ENCODE peak calls at places on chromosomes 2 and 18, in nine cellular contexts. I, H, Q, L, B, F, Z, O and J are unnamed samples.

GRCh38 chr2:120245520-120245835 is 7.2 kb upstream of the RALB start:
- DNase-seq in F (no peak), Z (no peak), L (no peak), H (no peak), Q (peak), I (no peak), B (no peak), O (peak), J (no peak)

GRCh38 chr2:173644146-173644545 is 289.5 kb downstream of the CDCA7 start:
- DNase-seq in I (no peak), Z (peak), O (no peak), L (no peak), B (no peak), H (no peak), F (no peak), Q (no peak), J (no peak)

GRCh38 chr2:209496586-209496982 is 72.7 kb downstream of the MAP2 start:
- DNase-seq in O (no peak), H (no peak), Q (no peak), F (no peak), Z (peak), B (no peak), L (no peak), I (no peak), J (no peak)

GRCh38 chr2:150464270-150464669 is 23.2 kb downstream of the RND3 start:
- DNase-seq in B (no peak), H (no peak), O (no peak), Q (no peak), F (no peak), L (no peak), I (no peak), Z (no peak), J (no peak)

GRCh38 chr2:6865346-6866238 is at the start of gene CMPK2:
- DNase-seq in Z (peak), Q (peak), B (peak), F (peak), I (no peak), H (peak), L (no peak), O (peak), J (peak)

GRCh38 chr2:179340678-179341077 is 76.0 kb upstream of the SESTD1 start:
- DNase-seq in F (no peak), H (peak), Q (peak), L (no peak), Z (peak), I (no peak), B (no peak), O (no peak), J (no peak)

GRCh38 chr2:27804146-27804545 is 32.6 kb downstream of the MRPL33 start:
- DNase-seq in L (no peak), B (no peak), Q (no peak), O (no peak), F (no peak), I (no peak), Z (peak), H (no peak), J (no peak)

GRCh38 chr2:106841886-106842645 is 43.9 kb downstream of the ST6GAL2 start:
- DNase-seq in F (no peak), O (no peak), B (no peak), Q (no peak), H (peak), Z (no peak), I (no peak), L (no peak), J (no peak)

GRCh38 chr2:172791953-172792352 is 56.3 kb downstream of the RAPGEF4 start:
- DNase-seq in L (no peak), H (no peak), Q (no peak), F (no peak), Z (no peak), O (no peak), B (no peak), I (no peak), J (no peak)

GRCh38 chr2:131835621-131836091 is 308.0 kb downstream of the CCDC74A start:
- DNase-seq in H (no peak), O (no peak), Q (no peak), B (no peak), F (no peak), I (no peak), L (no peak), Z (no peak), J (no peak)

GRCh38 chr2:234156326-234156725 is 105.8 kb downstream of the SPP2 start:
- DNase-seq in Z (no peak), Q (no peak), H (no peak), I (no peak), F (no peak), B (no peak), L (no peak), O (no peak), J (no peak)

GRCh38 chr2:165804719-165805118 is 10.7 kb upstream of the GALNT3 start:
- DNase-seq in B (no peak), O (peak), Q (peak), H (no peak), I (no peak), Z (no peak), L (no peak), F (no peak), J (no peak)

DNA sequence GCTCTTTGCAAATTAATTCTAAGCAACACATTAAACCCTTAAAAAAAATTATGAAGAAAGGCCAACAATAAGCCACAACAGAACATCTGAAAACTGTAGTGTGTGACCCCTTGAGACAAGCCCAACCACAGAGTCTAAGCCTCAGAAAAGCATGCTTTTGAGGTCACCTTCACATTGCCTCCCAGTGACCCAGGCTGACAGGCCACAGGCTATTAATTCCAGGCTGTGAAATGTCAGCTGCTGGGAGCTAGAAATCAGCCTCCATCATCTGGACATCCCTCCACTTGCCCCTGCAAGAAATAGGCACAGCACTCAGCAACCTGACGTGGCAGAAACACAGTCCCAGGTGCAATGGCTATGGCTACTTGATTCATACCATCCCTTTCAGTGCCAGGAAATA is 179.4 kb upstream of the ZFP36L2 start:
- DNase-seq in H (peak), B (no peak), Z (no peak), Q (no peak), F (no peak), O (no peak), L (no peak), I (no peak), J (no peak)
- H3K27ac ChIP-seq in H (peak), B (no peak), Z (no peak), Q (no peak), F (no peak), O (no peak), L (no peak), I (no peak), J (no peak)

GRCh38 chr18:72871091-72871490 is 3.3 kb upstream of the NETO1 start:
- DNase-seq in H (no peak), O (no peak), Z (peak), F (no peak), I (no peak), Q (peak), L (no peak), B (no peak), J (no peak)
- H3K27ac ChIP-seq in H (no peak), O (no peak), Z (no peak), F (no peak), I (peak), Q (peak), L (no peak), B (no peak), J (no peak)

DNA sequence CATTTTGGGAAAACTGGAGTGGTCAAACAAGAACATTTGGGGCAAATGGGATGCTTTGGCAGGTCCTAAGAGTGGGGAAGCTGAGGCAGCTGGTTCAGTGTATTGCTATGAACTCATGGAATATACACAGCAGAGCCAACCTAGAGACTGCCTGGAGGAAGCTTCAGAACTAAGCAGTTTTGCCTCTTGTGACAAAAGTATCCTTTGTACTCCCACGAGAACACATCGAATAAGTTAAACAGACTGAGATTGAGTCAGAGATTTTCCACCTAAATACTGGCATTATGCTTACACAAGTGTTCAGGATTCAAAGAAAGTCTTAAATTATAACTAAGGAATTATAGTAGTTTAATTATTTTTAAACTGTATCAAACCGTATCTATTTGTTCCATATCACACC is 5.2 kb upstream of the ARMC9 start:
- DNase-seq in Z (peak), Q (no peak), L (no peak), I (no peak), B (no peak), F (no peak), H (no peak), O (no peak), J (no peak)
- H3K27ac ChIP-seq in Z (no peak), Q (no peak), L (peak), I (no peak), B (no peak), F (no peak), H (no peak), O (no peak), J (no peak)

GRCh38 chr2:216879727-216880508 is 20.1 kb upstream of the TNP1 start:
- DNase-seq in I (no peak), B (no peak), F (no peak), H (no peak), L (no peak), O (no peak), Z (no peak), Q (no peak), J (no peak)
- H3K27ac ChIP-seq in I (no peak), B (no peak), F (no peak), H (no peak), L (peak), O (no peak), Z (peak), Q (no peak), J (no peak)

GRCh38 chr18:44699571-44700261 is 19.0 kb downstream of the SETBP1 start:
- DNase-seq in Z (no peak), L (no peak), F (no peak), Q (no peak), O (no peak), B (no peak), H (no peak), I (no peak), J (no peak)
- H3K27ac ChIP-seq in Z (no peak), L (peak), F (peak), Q (no peak), O (peak), B (no peak), H (no peak), I (no peak), J (no peak)

GRCh38 chr18:13471495-13471845 is 252.9 kb downstream of the LDLRAD4 start:
- DNase-seq in F (no peak), B (no peak), O (no peak), Q (no peak), Z (no peak), L (no peak), I (no peak), H (no peak), J (no peak)

GRCh38 chr18:13473751-13474150 is 252.6 kb downstream of the FAM210A start:
- DNase-seq in B (no peak), Z (no peak), O (no peak), L (no peak), F (no peak), H (no peak), I (no peak), Q (no peak), J (no peak)

GRCh38 chr18:13474336-13474735 is 252.0 kb downstream of the FAM210A start:
- DNase-seq in B (no peak), O (no peak), L (no peak), F (no peak), Q (no peak), Z (no peak), H (no peak), I (no peak), J (no peak)

GRCh38 chr18:13471971-13472628 is 253.5 kb downstream of the LDLRAD4 start:
- DNase-seq in B (no peak), O (no peak), Q (no peak), H (no peak), I (peak), L (no peak), Z (no peak), F (no peak), J (no peak)

GRCh38 chr18:13470555-13471494 is 252.3 kb downstream of the LDLRAD4 start:
- DNase-seq in F (no peak), H (no peak), I (no peak), Z (no peak), O (peak), L (no peak), B (no peak), Q (no peak), J (no peak)
- H3K27ac ChIP-seq in F (no peak), H (no peak), I (no peak), Z (no peak), O (no peak), L (peak), B (no peak), Q (no peak), J (peak)

GRCh38 chr18:9015689-9016088 is 86.8 kb upstream of the NDUFV2 start:
- DNase-seq in H (no peak), L (no peak), O (no peak), I (no peak), F (no peak), Q (no peak), B (no peak), Z (no peak), J (no peak)

GRCh38 chr18:9017170-9017899 is 85.2 kb upstream of the NDUFV2 start:
- DNase-seq in O (peak), H (peak), I (peak), L (peak), Q (peak), F (peak), B (peak), Z (peak), J (no peak)

GRCh38 chr18:9019135-9019534 is 83.4 kb upstream of the NDUFV2 start:
- DNase-seq in I (no peak), Q (no peak), O (no peak), L (no peak), Z (no peak), B (no peak), H (no peak), F (no peak), J (no peak)

GRCh38 chr18:9016819-9017169 is 85.7 kb upstream of the NDUFV2 start:
- DNase-seq in O (no peak), B (no peak), F (no peak), H (no peak), Q (no peak), L (no peak), I (no peak), Z (peak), J (no peak)

DNA sequence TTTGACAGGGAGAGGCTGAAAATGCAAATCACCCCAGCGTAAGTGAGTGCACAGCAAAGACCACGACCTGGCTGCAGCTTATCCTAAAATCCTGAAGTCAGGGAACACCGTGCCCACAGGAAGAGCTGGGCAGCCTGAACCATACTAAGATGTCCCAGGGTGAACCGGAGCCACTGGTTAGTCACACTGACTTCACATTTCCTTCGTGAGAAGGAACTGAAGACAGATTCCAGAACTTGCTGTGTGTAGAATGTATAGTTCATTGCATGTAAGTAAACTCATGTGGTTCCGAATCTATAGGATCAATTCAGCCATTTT is 84.6 kb upstream of the NDUFV2 start:
- DNase-seq in I (no peak), O (no peak), H (no peak), L (no peak), Q (no peak), F (no peak), Z (peak), B (no peak), J (no peak)
- H3K27ac ChIP-seq in I (peak), O (peak), H (peak), L (peak), Q (peak), F (no peak), Z (peak), B (no peak), J (no peak)